ENCODE peak calls at places on chromosomes 6 and 20, in five cellular contexts. M is H9, T is mesenchymal stem cell, R is trophoblast cell, O is H1. C is an unnamed sample.

GRCh38 chr20:25318471-25319240 is 70.8 kb downstream of the PYGB start:
- DNase-seq in M (no peak), T (no peak), R (no peak), O (no peak), C (no peak)

GRCh38 chr6:158559895-158560786 is at the start of gene TMEM181:
- DNase-seq in M (peak; percentile 75), T (peak; percentile 85), R (peak; percentile 81), O (peak; percentile 88), C (peak; percentile 71)

GRCh38 chr6:17179246-17180073 is 77.6 kb downstream of the STMND1 start:
- DNase-seq in M (no peak), T (peak; percentile 21), R (no peak), O (no peak), C (no peak)

GRCh38 chr6:1761472-1761871 is 151.8 kb downstream of the FOXC1 start:
- DNase-seq in M (no peak), T (no peak), R (no peak), O (no peak), C (no peak)

GRCh38 chr6:76683985-76684384 is 611.5 kb upstream of the IMPG1 start:
- DNase-seq in M (peak; percentile 55), T (no peak), R (no peak), O (peak; percentile 54), C (no peak)

GRCh38 chr6:26571592-26572296 is 25.0 kb upstream of the ABT1 start:
- DNase-seq in M (peak; percentile 83), T (peak; percentile 94), R (peak; percentile 71), O (peak; percentile 87), C (peak; percentile 86)

GRCh38 chr6:31945507-31946369 is at the start of gene CFB:
- DNase-seq in M (peak; percentile 66), T (peak; percentile 66), R (peak; percentile 89), O (no peak), C (no peak)

GRCh38 chr6:52909531-52909930 is at the start of gene GSTA3:
- DNase-seq in M (no peak), T (no peak), R (peak; percentile 19), O (no peak), C (no peak)

GRCh38 chr6:41878246-41878645 is 16.9 kb downstream of the USP49 start:
- DNase-seq in M (no peak), T (no peak), R (no peak), O (no peak), C (no peak)

GRCh38 chr20:63265891-63266515 is 6.6 kb upstream of the ARFGAP1 start:
- DNase-seq in M (no peak), T (no peak), R (peak; percentile 62), O (no peak), C (no peak)

GRCh38 chr20:50758992-50759391 is 27.6 kb downstream of the PARD6B start:
- DNase-seq in M (no peak), T (no peak), R (no peak), O (peak; percentile 32), C (no peak)

GRCh38 chr6:64290867-64291266 is 655.3 kb downstream of the PHF3 start:
- DNase-seq in M (no peak), T (no peak), R (no peak), O (no peak), C (no peak)

GRCh38 chr6:14545496-14545895 is 427.9 kb downstream of the CD83 start:
- DNase-seq in M (no peak), T (no peak), R (no peak), O (no peak), C (no peak)

DNA sequence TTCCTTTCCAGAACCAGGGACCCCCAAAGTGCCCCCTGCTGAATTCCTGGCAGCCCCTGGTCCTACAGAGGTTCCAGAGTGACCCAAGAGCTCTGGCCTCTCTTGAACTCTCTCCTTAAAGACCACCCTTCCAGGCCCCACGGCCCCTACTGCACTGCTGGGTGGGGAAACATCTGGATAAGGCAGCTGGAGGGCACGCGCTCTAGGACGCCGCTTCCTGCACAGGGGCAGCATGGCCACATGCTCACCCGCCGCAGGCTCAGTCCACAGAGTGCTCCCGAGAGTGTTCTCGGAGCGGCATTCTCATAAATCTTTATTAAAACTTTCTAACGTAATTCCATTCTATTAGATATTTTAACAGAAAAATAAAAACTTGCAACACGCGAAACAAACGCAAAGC is 37.0 kb downstream of the RRBP1 start:
- DNase-seq in M (no peak), T (no peak), R (no peak), O (no peak), C (no peak)
- H2BK12ac ChIP-seq in M (no peak overlapping the region), T (no peak overlapping the region), R (no peak overlapping the region), O (no peak overlapping the region), C (no peak overlapping the region)

DNA sequence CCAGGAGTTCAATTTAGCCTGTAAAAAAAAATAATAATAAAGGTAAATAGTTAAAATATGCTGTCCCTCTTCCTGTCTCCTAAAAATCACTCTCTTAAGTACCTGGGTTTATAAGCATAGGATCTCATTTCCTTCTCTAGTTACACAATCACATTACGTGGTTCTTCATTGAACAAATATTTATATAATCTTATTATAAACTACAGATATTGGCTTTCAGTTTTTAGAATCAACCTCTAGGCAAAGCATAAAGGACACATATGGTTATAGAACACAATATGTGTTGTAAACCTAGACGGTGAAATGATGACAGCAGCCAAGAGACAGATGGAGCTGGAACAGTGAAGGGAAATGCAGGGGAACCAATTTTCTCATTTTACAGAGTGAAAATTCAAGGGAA is 83.0 kb upstream of the CDYL start:
- DNase-seq in M (no peak), T (no peak), R (no peak), O (no peak), C (no peak)
- H2BK12ac ChIP-seq in M (no peak overlapping the region), T (no peak overlapping the region), R (no peak overlapping the region), O (no peak overlapping the region), C (no peak overlapping the region)

DNA sequence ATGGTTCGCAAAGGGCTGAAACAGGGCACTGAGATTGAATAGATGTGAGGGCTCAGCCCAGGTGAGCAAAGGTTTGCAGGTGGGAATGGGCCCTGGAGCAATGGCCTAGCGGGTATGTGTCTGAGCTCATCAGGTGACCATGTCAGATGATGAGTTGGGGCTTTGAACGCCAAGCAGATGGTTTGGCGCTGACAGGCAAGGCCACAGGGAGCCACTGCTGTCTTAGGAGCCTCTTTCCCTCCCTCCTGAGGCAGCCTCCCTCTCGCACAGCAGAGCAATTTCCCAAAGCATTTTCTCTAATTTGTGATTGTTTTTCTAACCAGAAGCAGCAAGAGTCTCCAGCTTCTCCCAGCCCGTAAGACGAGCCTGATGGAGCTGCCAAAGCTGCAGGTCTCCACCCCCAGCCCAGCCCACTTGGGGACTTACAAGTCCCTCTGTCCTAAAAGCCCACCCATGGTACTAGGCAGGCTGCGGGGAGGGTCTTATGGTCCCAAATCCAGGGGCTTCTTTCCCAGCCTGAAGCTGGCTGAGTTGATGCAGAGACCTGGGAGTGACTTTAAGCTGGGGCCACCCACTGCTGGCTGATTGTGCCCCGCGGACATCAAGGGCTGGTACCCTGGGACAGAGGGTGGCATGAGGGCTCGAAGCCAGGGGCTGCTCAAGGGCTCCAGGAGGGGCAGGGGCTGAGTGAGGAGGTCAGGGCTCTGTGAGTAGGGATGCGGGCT is 11.6 kb downstream of the CDH22 start:
- DNase-seq in M (no peak), T (no peak), R (no peak), O (no peak), C (no peak)
- H2BK12ac ChIP-seq in M (no peak overlapping the region), T (no peak overlapping the region), R (no peak overlapping the region), O (no peak overlapping the region), C (no peak overlapping the region)

DNA sequence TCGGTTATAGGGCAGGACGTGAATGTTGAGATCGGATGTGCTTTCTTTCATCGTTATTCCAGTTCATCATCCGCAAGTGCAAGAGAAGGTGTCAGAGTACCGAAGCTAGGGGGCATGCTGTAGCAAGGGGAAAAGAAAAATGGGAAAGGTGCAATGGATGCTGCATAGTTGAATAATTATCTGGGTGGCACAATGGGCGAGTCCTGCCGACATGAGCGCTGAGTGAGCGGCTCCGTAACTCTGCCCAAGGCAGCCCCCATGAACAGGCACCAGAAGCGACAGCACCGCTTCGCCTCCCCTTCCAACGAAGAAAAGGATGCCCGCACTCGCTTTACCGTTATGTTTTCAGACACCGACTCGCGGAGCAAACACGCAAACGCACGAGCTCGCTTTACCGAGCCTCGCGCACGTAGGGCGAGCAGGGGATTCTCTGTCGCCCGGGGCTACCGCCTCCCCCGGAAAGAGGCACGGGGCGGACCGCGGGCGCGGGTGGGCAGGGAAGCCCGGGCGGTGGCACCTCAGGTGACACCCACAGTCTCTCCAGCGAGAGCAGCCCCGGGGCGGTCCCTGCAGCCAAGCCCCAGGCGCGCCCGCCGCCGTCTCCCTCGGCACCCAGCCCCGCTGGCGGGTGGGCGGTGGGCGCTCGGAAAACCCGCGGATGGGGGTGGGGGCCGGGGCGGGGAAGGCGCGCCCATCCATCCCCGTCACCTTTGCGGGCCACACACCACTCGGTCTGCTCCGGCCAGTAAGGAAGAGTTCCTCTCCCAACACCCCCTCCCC is 654 bp downstream of the WASF1 start:
- DNase-seq in M (peak; percentile 43), T (peak; percentile 71), R (peak; percentile 12), O (peak; percentile 59), C (peak; percentile 59)
- H2BK12ac ChIP-seq in M (no peak overlapping the region), T (no peak overlapping the region), R (no peak overlapping the region), O (no peak overlapping the region), C (no peak overlapping the region)

C was measured in neuronal stem cell.